ENCODE peak calls at places on chromosomes 5 and 9, in five cellular contexts. T is dermis blood vessel endothelial cell, A is mucosa of descending colon, W is lung microvascular endothelial cell, J is neural progenitor cell. E is an unnamed sample.

GRCh38 chr9:92508018-92508417 is 25.7 kb upstream of the ASPN start:
- DNase-seq in W (no peak), A (peak), J (peak), T (no peak), E (no peak)

GRCh38 chr5:122102825-122103224 is 24.8 kb upstream of the LOX start:
- DNase-seq in W (peak), T (peak), A (no peak), J (no peak), E (no peak)

GRCh38 chr9:75715360-75715759 is 175.1 kb upstream of the PCSK5 start:
- DNase-seq in A (no peak), J (no peak), W (no peak), T (no peak), E (no peak)

GRCh38 chr9:71446499-71447411 is 321.6 kb downstream of the CEMIP2 start:
- DNase-seq in J (peak), A (peak), T (peak), W (peak), E (peak)

GRCh38 chr5:124105326-124105725 is 593.3 kb downstream of the CSNK1G3 start:
- DNase-seq in W (no peak), A (no peak), J (no peak), T (no peak), E (no peak)

GRCh38 chr5:119578937-119579336 is 50.4 kb upstream of the FAM170A start:
- DNase-seq in W (peak), J (peak), T (peak), A (no peak), E (no peak)

GRCh38 chr5:107982703-107983425 is 312.1 kb upstream of the EFNA5 start:
- DNase-seq in J (no peak), W (no peak), T (no peak), A (no peak), E (no peak)

GRCh38 chr9:71768388-71769174 is at the start of gene CEMIP2:
- DNase-seq in T (peak), J (peak), A (peak), W (peak), E (peak)

GRCh38 chr5:17302590-17302989 is 85.2 kb downstream of the BASP1 start:
- DNase-seq in T (no peak), W (no peak), J (no peak), A (no peak), E (no peak)

GRCh38 chr9:6354072-6354686 is 26.0 kb downstream of the TPD52L3 start:
- DNase-seq in A (no peak), W (peak), T (peak), J (peak), E (no peak)

GRCh38 chr5:684771-685216 is 8.4 kb downstream of the TPPP start:
- DNase-seq in A (no peak), W (no peak), T (no peak), J (no peak), E (peak)

GRCh38 chr5:172866802-172867748 is 33.0 kb downstream of the ERGIC1 start:
- DNase-seq in A (peak), T (no peak), J (no peak), W (no peak), E (peak)

GRCh38 chr5:107359916-107360234 is 310.9 kb downstream of the EFNA5 start:
- DNase-seq in W (no peak), A (no peak), T (peak), J (no peak), E (no peak)

GRCh38 chr5:22918511-22918910 is 65.4 kb upstream of the CDH12 start:
- DNase-seq in A (no peak), J (no peak), W (no peak), T (no peak), E (no peak)

GRCh38 chr5:39140558-39141168 is 66.5 kb upstream of the RICTOR start:
- DNase-seq in W (no peak), A (no peak), T (no peak), J (no peak), E (no peak)

GRCh38 chr5:53917095-53917494 is 356.7 kb downstream of the NDUFS4 start:
- DNase-seq in W (no peak), J (no peak), A (no peak), T (peak), E (no peak)

GRCh38 chr9:4366649-4367330 is 66.9 kb upstream of the GLIS3 start:
- DNase-seq in J (peak), T (peak), A (no peak), W (peak), E (no peak)

GRCh38 chr5:89930591-89931383 is 478.8 kb downstream of the CETN3 start:
- DNase-seq in W (peak), A (no peak), J (no peak), T (peak), E (no peak)

GRCh38 chr5:133402781-133403180 is 209.6 kb downstream of the FSTL4 start:
- DNase-seq in W (no peak), T (no peak), A (no peak), J (no peak), E (no peak)

GRCh38 chr9:137195525-137196220 is 4.9 kb downstream of the TPRN start:
- DNase-seq in A (peak), J (no peak), T (no peak), W (no peak), E (peak)

GRCh38 chr5:92605591-92605990 is 975.4 kb downstream of the NR2F1-AS1 start:
- DNase-seq in J (no peak), W (no peak), T (no peak), A (no peak), E (no peak)

E was measured in right lobe of liver.